ENCODE peak calls at places on chromosomes 7 and 10, in ten cellular contexts. One of them, this sample, is unnamed.

GRCh38 chr10:123145542-123146012 is 2.4 kb upstream of the HMX2 start:
- DNase-seq in astrocyte of the spinal cord: no peak
- DNase-seq in A549: no peak
- DNase-seq in retinal pigment epithelial cell: no peak
- DNase-seq in tibial nerve: no peak
- DNase-seq in cardiac muscle cell: no peak
- DNase-seq in lower lobe of right lung: no peak
- DNase-seq in CD8-positive, alpha-beta T cell: no peak
- DNase-seq in psoas muscle: no peak
- DNase-seq in LNCaP clone FGC: no peak
- DNase-seq in this sample: no peak

GRCh38 chr7:30142710-30143109 is 7.9 kb downstream of the MTURN start:
- DNase-seq in CD8-positive, alpha-beta T cell: no peak
- DNase-seq in LNCaP clone FGC: no peak
- DNase-seq in A549: no peak
- DNase-seq in astrocyte of the spinal cord: peak; percentile 56
- DNase-seq in cardiac muscle cell: no peak
- DNase-seq in lower lobe of right lung: peak; percentile 74
- DNase-seq in retinal pigment epithelial cell: no peak
- DNase-seq in tibial nerve: no peak
- DNase-seq in psoas muscle: no peak
- DNase-seq in this sample: no peak

GRCh38 chr7:135389971-135390370 is 119.9 kb downstream of the CNOT4 start:
- DNase-seq in cardiac muscle cell: no peak
- DNase-seq in LNCaP clone FGC: no peak
- DNase-seq in A549: no peak
- DNase-seq in retinal pigment epithelial cell: no peak
- DNase-seq in psoas muscle: no peak
- DNase-seq in CD8-positive, alpha-beta T cell: no peak
- DNase-seq in lower lobe of right lung: no peak
- DNase-seq in tibial nerve: no peak
- DNase-seq in astrocyte of the spinal cord: no peak
- DNase-seq in this sample: no peak

GRCh38 chr10:76444034-76444800 is 1012.8 kb downstream of the LRMDA start:
- DNase-seq in A549: no peak
- DNase-seq in lower lobe of right lung: no peak
- DNase-seq in retinal pigment epithelial cell: no peak
- DNase-seq in psoas muscle: peak; percentile 54
- DNase-seq in astrocyte of the spinal cord: no peak
- DNase-seq in LNCaP clone FGC: no peak
- DNase-seq in tibial nerve: peak; percentile 38
- DNase-seq in cardiac muscle cell: no peak
- DNase-seq in CD8-positive, alpha-beta T cell: no peak
- DNase-seq in this sample: no peak

GRCh38 chr10:70376436-70377378 is 5.7 kb downstream of the LRRC20 start:
- DNase-seq in psoas muscle: no peak
- DNase-seq in A549: no peak
- DNase-seq in astrocyte of the spinal cord: no peak
- DNase-seq in cardiac muscle cell: no peak
- DNase-seq in CD8-positive, alpha-beta T cell: no peak
- DNase-seq in lower lobe of right lung: no peak
- DNase-seq in retinal pigment epithelial cell: no peak
- DNase-seq in LNCaP clone FGC: no peak
- DNase-seq in tibial nerve: no peak
- DNase-seq in this sample: no peak

GRCh38 chr7:155338632-155339320 is 41.1 kb downstream of the INSIG1 start:
- DNase-seq in astrocyte of the spinal cord: no peak
- DNase-seq in LNCaP clone FGC: no peak
- DNase-seq in A549: no peak
- DNase-seq in retinal pigment epithelial cell: no peak
- DNase-seq in tibial nerve: no peak
- DNase-seq in CD8-positive, alpha-beta T cell: no peak
- DNase-seq in lower lobe of right lung: no peak
- DNase-seq in psoas muscle: peak; percentile 35
- DNase-seq in cardiac muscle cell: no peak
- DNase-seq in this sample: no peak

GRCh38 chr7:79268730-79269129 is 184.7 kb downstream of the MAGI2 start:
- DNase-seq in A549: no peak
- DNase-seq in lower lobe of right lung: no peak
- DNase-seq in cardiac muscle cell: no peak
- DNase-seq in CD8-positive, alpha-beta T cell: no peak
- DNase-seq in retinal pigment epithelial cell: no peak
- DNase-seq in LNCaP clone FGC: no peak
- DNase-seq in astrocyte of the spinal cord: no peak
- DNase-seq in psoas muscle: no peak
- DNase-seq in tibial nerve: no peak
- DNase-seq in this sample: no peak

GRCh38 chr10:110416776-110417732 is 80.7 kb upstream of the DUSP5 start:
- DNase-seq in retinal pigment epithelial cell: no peak
- DNase-seq in tibial nerve: no peak
- DNase-seq in psoas muscle: no peak
- DNase-seq in astrocyte of the spinal cord: no peak
- DNase-seq in CD8-positive, alpha-beta T cell: no peak
- DNase-seq in A549: peak; percentile 61
- DNase-seq in cardiac muscle cell: no peak
- DNase-seq in lower lobe of right lung: no peak
- DNase-seq in LNCaP clone FGC: no peak
- DNase-seq in this sample: no peak

GRCh38 chr7:117401293-117402002 is 25.8 kb downstream of the ASZ1 start:
- DNase-seq in A549: peak; percentile 27
- DNase-seq in astrocyte of the spinal cord: no peak
- DNase-seq in CD8-positive, alpha-beta T cell: no peak
- DNase-seq in lower lobe of right lung: no peak
- DNase-seq in retinal pigment epithelial cell: no peak
- DNase-seq in cardiac muscle cell: no peak
- DNase-seq in tibial nerve: no peak
- DNase-seq in psoas muscle: no peak
- DNase-seq in LNCaP clone FGC: no peak
- DNase-seq in this sample: no peak
- TF ChIP-seq CTCF in A549: no peak
- TF ChIP-seq CTCF in astrocyte of the spinal cord: peak; percentile 45
- TF ChIP-seq CTCF in CD8-positive, alpha-beta T cell: no peak
- TF ChIP-seq CTCF in lower lobe of right lung: no peak
- TF ChIP-seq CTCF in retinal pigment epithelial cell: peak; percentile 46
- TF ChIP-seq CTCF in cardiac muscle cell: peak; percentile 36
- TF ChIP-seq CTCF in tibial nerve: no peak
- TF ChIP-seq CTCF in psoas muscle: no peak
- TF ChIP-seq CTCF in LNCaP clone FGC: no peak
- TF ChIP-seq CTCF in this sample: no peak

DNA sequence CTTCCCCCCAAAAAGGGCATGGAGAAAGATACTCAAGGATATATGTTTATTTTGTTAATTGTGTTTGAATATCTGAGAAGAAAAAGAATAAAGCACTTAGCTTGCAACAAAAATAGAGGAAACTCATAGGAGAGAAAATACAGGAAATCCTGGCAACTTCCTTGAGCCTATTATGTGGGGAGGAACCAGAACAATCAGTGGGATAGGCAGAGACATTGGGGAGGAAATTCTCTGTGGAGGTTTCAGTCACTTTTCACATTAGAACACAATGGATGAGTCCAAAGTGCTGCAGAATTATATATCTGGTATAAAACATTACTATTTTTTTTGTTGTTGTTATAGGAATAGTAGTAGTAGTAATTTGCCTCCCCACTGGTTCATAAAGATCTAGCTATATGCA is 240.1 kb downstream of the THSD7A start:
- DNase-seq in LNCaP clone FGC: no peak
- DNase-seq in astrocyte of the spinal cord: no peak
- DNase-seq in lower lobe of right lung: no peak
- DNase-seq in cardiac muscle cell: no peak
- DNase-seq in A549: no peak
- DNase-seq in psoas muscle: no peak
- DNase-seq in retinal pigment epithelial cell: no peak
- DNase-seq in tibial nerve: no peak
- DNase-seq in CD8-positive, alpha-beta T cell: no peak
- DNase-seq in this sample: no peak
- TF ChIP-seq CTCF in LNCaP clone FGC: no peak
- TF ChIP-seq CTCF in astrocyte of the spinal cord: no peak
- TF ChIP-seq CTCF in lower lobe of right lung: no peak
- TF ChIP-seq CTCF in cardiac muscle cell: no peak
- TF ChIP-seq CTCF in A549: no peak
- TF ChIP-seq CTCF in psoas muscle: no peak
- TF ChIP-seq CTCF in retinal pigment epithelial cell: no peak
- TF ChIP-seq CTCF in tibial nerve: no peak
- TF ChIP-seq CTCF in CD8-positive, alpha-beta T cell: no peak
- TF ChIP-seq CTCF in this sample: no peak

GRCh38 chr7:635227-635626 is 91.3 kb upstream of the DNAAF5 start:
- DNase-seq in CD8-positive, alpha-beta T cell: no peak
- DNase-seq in lower lobe of right lung: no peak
- DNase-seq in cardiac muscle cell: no peak
- DNase-seq in astrocyte of the spinal cord: no peak
- DNase-seq in LNCaP clone FGC: no peak
- DNase-seq in retinal pigment epithelial cell: no peak
- DNase-seq in A549: no peak
- DNase-seq in psoas muscle: no peak
- DNase-seq in tibial nerve: no peak
- DNase-seq in this sample: no peak

GRCh38 chr7:633381-634018 is 93.0 kb upstream of the DNAAF5 start:
- DNase-seq in tibial nerve: no peak
- DNase-seq in astrocyte of the spinal cord: no peak
- DNase-seq in lower lobe of right lung: no peak
- DNase-seq in psoas muscle: no peak
- DNase-seq in CD8-positive, alpha-beta T cell: no peak
- DNase-seq in LNCaP clone FGC: no peak
- DNase-seq in retinal pigment epithelial cell: no peak
- DNase-seq in cardiac muscle cell: no peak
- DNase-seq in A549: no peak
- DNase-seq in this sample: no peak

GRCh38 chr7:637826-638225 is 88.7 kb upstream of the DNAAF5 start:
- DNase-seq in LNCaP clone FGC: no peak
- DNase-seq in astrocyte of the spinal cord: no peak
- DNase-seq in lower lobe of right lung: no peak
- DNase-seq in psoas muscle: no peak
- DNase-seq in retinal pigment epithelial cell: no peak
- DNase-seq in A549: no peak
- DNase-seq in cardiac muscle cell: no peak
- DNase-seq in CD8-positive, alpha-beta T cell: no peak
- DNase-seq in tibial nerve: no peak
- DNase-seq in this sample: no peak

GRCh38 chr7:638256-639011 is 88.1 kb upstream of the DNAAF5 start:
- DNase-seq in tibial nerve: no peak
- DNase-seq in CD8-positive, alpha-beta T cell: no peak
- DNase-seq in cardiac muscle cell: no peak
- DNase-seq in lower lobe of right lung: no peak
- DNase-seq in A549: no peak
- DNase-seq in astrocyte of the spinal cord: no peak
- DNase-seq in LNCaP clone FGC: no peak
- DNase-seq in psoas muscle: no peak
- DNase-seq in retinal pigment epithelial cell: no peak
- DNase-seq in this sample: no peak

DNA sequence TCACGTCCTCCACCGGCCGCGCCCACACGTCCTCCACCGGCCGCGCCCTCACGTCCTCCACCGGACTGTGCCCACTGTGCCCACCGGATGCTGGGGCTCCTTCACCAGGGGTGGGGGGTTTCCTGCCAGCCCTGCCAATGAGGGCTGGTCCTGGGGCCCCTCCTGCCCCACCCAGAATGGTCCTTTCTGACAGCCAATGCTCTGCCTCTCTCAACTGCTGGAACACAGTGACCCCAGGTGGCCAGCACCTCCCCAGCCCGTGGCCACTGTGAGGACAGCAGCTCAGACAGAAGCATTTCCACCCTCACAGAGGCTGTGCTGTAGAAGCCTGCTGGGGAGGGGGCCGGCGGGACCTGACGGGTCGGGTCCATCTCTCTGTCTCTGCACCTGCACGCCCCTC is 90.1 kb upstream of the DNAAF5 start:
- DNase-seq in retinal pigment epithelial cell: no peak
- DNase-seq in CD8-positive, alpha-beta T cell: peak; percentile 33
- DNase-seq in cardiac muscle cell: peak; percentile 7
- DNase-seq in A549: peak; percentile 84
- DNase-seq in psoas muscle: no peak
- DNase-seq in tibial nerve: no peak
- DNase-seq in astrocyte of the spinal cord: no peak
- DNase-seq in lower lobe of right lung: no peak
- DNase-seq in LNCaP clone FGC: no peak
- DNase-seq in this sample: no peak
- TF ChIP-seq CTCF in retinal pigment epithelial cell: peak; percentile 40
- TF ChIP-seq CTCF in CD8-positive, alpha-beta T cell: peak; percentile 35
- TF ChIP-seq CTCF in cardiac muscle cell: peak; percentile 57
- TF ChIP-seq CTCF in A549: peak; percentile 86
- TF ChIP-seq CTCF in psoas muscle: peak; percentile 54
- TF ChIP-seq CTCF in tibial nerve: peak; percentile 7
- TF ChIP-seq CTCF in astrocyte of the spinal cord: peak; percentile 48
- TF ChIP-seq CTCF in lower lobe of right lung: peak; percentile 34
- TF ChIP-seq CTCF in LNCaP clone FGC: peak; percentile 86
- TF ChIP-seq CTCF in this sample: no peak

GRCh38 chr10:129892571-129893045 is 71.5 kb downstream of the EBF3 start:
- DNase-seq in lower lobe of right lung: no peak
- DNase-seq in retinal pigment epithelial cell: no peak
- DNase-seq in A549: no peak
- DNase-seq in astrocyte of the spinal cord: no peak
- DNase-seq in psoas muscle: peak; percentile 68
- DNase-seq in tibial nerve: peak; percentile 42
- DNase-seq in cardiac muscle cell: no peak
- DNase-seq in CD8-positive, alpha-beta T cell: no peak
- DNase-seq in LNCaP clone FGC: no peak
- DNase-seq in this sample: no peak

GRCh38 chr10:129890170-129890569 is 73.9 kb downstream of the EBF3 start:
- DNase-seq in cardiac muscle cell: no peak
- DNase-seq in A549: no peak
- DNase-seq in LNCaP clone FGC: no peak
- DNase-seq in tibial nerve: no peak
- DNase-seq in retinal pigment epithelial cell: no peak
- DNase-seq in psoas muscle: peak; percentile 40
- DNase-seq in lower lobe of right lung: no peak
- DNase-seq in astrocyte of the spinal cord: no peak
- DNase-seq in CD8-positive, alpha-beta T cell: no peak
- DNase-seq in this sample: no peak

GRCh38 chr10:129891806-129892205 is 72.3 kb downstream of the EBF3 start:
- DNase-seq in LNCaP clone FGC: no peak
- DNase-seq in lower lobe of right lung: no peak
- DNase-seq in CD8-positive, alpha-beta T cell: no peak
- DNase-seq in tibial nerve: no peak
- DNase-seq in psoas muscle: peak; percentile 64
- DNase-seq in cardiac muscle cell: no peak
- DNase-seq in astrocyte of the spinal cord: no peak
- DNase-seq in A549: no peak
- DNase-seq in retinal pigment epithelial cell: no peak
- DNase-seq in this sample: no peak

GRCh38 chr10:129887986-129888783 is 75.9 kb downstream of the EBF3 start:
- DNase-seq in lower lobe of right lung: no peak
- DNase-seq in LNCaP clone FGC: no peak
- DNase-seq in tibial nerve: no peak
- DNase-seq in cardiac muscle cell: no peak
- DNase-seq in astrocyte of the spinal cord: no peak
- DNase-seq in retinal pigment epithelial cell: no peak
- DNase-seq in CD8-positive, alpha-beta T cell: no peak
- DNase-seq in psoas muscle: no peak
- DNase-seq in A549: no peak
- DNase-seq in this sample: no peak

DNA sequence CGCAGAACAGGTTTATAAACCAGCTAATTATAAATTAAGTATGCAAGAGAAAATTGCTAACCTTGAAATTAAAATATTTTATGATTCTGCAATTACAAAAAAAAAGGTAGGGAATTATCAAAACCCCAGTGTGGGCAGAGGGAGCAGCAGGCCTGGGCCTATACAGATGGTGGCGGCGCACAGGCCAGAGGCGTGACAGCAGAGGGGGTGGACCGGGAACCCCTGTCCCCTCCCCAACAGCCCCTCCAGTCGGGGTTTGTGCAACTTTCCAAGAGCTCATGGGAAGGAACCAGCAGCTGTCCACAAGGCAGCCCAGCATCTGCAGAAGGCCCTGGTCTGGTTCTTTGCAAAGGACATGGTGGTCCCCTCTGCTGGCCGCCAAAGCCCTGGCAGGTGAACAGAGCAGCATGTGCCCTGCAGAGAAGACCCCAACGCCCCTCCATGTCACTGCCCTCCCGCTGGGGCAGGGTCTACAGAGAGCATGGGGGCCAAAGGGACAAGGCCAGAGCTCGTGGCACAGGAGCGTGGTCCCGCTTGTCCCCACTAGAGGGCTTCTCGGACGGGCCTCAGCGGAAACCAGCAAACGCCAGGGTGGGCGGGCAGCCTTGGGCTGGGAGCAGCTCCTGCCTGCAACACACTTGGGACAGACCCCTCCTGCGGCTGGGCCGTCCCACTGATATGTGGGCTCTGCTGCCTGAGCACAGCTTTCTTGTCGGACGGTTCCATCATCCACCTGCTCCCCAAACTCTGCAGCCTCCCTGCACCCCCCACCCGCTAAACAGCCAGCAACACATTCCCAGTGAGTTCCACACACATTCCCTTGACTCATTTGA is 75.1 kb downstream of the EBF3 start:
- DNase-seq in retinal pigment epithelial cell: no peak
- DNase-seq in A549: peak; percentile 64
- DNase-seq in LNCaP clone FGC: no peak
- DNase-seq in astrocyte of the spinal cord: no peak
- DNase-seq in tibial nerve: peak; percentile 41
- DNase-seq in CD8-positive, alpha-beta T cell: peak; percentile 8
- DNase-seq in cardiac muscle cell: peak; percentile 70
- DNase-seq in psoas muscle: peak; percentile 86
- DNase-seq in lower lobe of right lung: no peak
- DNase-seq in this sample: no peak
- TF ChIP-seq CTCF in retinal pigment epithelial cell: peak; percentile 31
- TF ChIP-seq CTCF in A549: peak; percentile 46
- TF ChIP-seq CTCF in LNCaP clone FGC: peak; percentile 61
- TF ChIP-seq CTCF in astrocyte of the spinal cord: peak; percentile 53
- TF ChIP-seq CTCF in tibial nerve: peak; percentile 45
- TF ChIP-seq CTCF in CD8-positive, alpha-beta T cell: peak; percentile 54
- TF ChIP-seq CTCF in cardiac muscle cell: peak; percentile 76
- TF ChIP-seq CTCF in psoas muscle: peak; percentile 64
- TF ChIP-seq CTCF in lower lobe of right lung: peak; percentile 59
- TF ChIP-seq CTCF in this sample: no peak